ENCODE peak calls at places on chromosomes 13 and 19, in seven cellular contexts. W is activated gamma-delta T cell treated with Interleukin-2 at 50 U/mL for 16 hours; G is testis; V is stimulated activated CD8-positive, alpha-beta memory T cell treated with anti-CD3 and anti-CD28 coated beads, Interleukin-2, amount 100 ng/mL, for 1 hour; K is LHCN-M2; B is BE2C; T is ELR. C is an unnamed sample.

GRCh38 chr13:111131610-111132009 is 16.5 kb downstream of the ARHGEF7 start:
- DNase-seq in W (no peak), T (no peak), B (no peak), K (no peak), G (no peak), V (no peak), C (no peak)

GRCh38 chr13:113835461-113836274 is 28.2 kb downstream of the GAS6 start:
- DNase-seq in T (peak; percentile 64), B (no peak), G (no peak), K (peak; percentile 79), W (no peak), V (no peak), C (peak; percentile 55)

GRCh38 chr13:60467098-60467497 is 70.1 kb downstream of the TDRD3 start:
- DNase-seq in V (no peak), K (no peak), B (no peak), W (no peak), G (no peak), T (no peak), C (no peak)

GRCh38 chr19:49125025-49125731 is 5.8 kb downstream of the PPFIA3 start:
- DNase-seq in V (no peak), B (no peak), G (no peak), K (no peak), T (no peak), W (no peak), C (no peak)

GRCh38 chr13:42396901-42397670 is 125.1 kb downstream of the AKAP11 start:
- DNase-seq in B (no peak), T (no peak), W (no peak), G (no peak), K (peak; percentile 25), V (no peak), C (no peak)

GRCh38 chr13:98422046-98422445 is 154.9 kb downstream of the STK24 start:
- DNase-seq in G (no peak), K (no peak), T (no peak), W (no peak), B (no peak), V (no peak), C (no peak)

GRCh38 chr13:45820106-45820838 is 31.3 kb downstream of the SIAH3 start:
- DNase-seq in G (no peak), W (no peak), T (no peak), B (no peak), K (no peak), V (no peak), C (no peak)

GRCh38 chr13:38417727-38418126 is 68.1 kb downstream of the UFM1 start:
- DNase-seq in B (peak; percentile 8), G (no peak), V (no peak), W (no peak), T (peak; percentile 61), K (peak; percentile 49), C (no peak)

GRCh38 chr19:30408734-30409301 is 36.6 kb downstream of the ZNF536 start:
- DNase-seq in W (no peak), K (no peak), T (no peak), B (no peak), G (no peak), V (no peak), C (no peak)

GRCh38 chr19:29643361-29643935 is 21.8 kb upstream of the PLEKHF1 start:
- DNase-seq in V (no peak), G (no peak), K (no peak), W (no peak), T (no peak), B (no peak), C (no peak)

GRCh38 chr13:31747271-31747670 is 7.9 kb downstream of the RXFP2 start:
- DNase-seq in G (no peak), W (no peak), K (no peak), V (no peak), T (no peak), B (no peak), C (no peak)

GRCh38 chr19:2079076-2079864 is 16.9 kb downstream of the MOB3A start:
- DNase-seq in V (no peak), B (no peak), K (no peak), T (no peak), W (no peak), G (no peak), C (no peak)

GRCh38 chr19:16261584-16262370 is 62.8 kb upstream of the KLF2 start:
- DNase-seq in B (no peak), G (no peak), W (no peak), K (no peak), V (no peak), T (no peak), C (no peak)

GRCh38 chr19:55070755-55071502 is 4.7 kb upstream of the EPS8L1 start:
- DNase-seq in W (no peak), B (no peak), G (no peak), T (peak; percentile 72), K (peak; percentile 93), V (no peak), C (peak; percentile 66)

GRCh38 chr13:78604782-78605611 is 1.6 kb upstream of the POU4F1 start:
- DNase-seq in K (no peak), G (no peak), T (peak; percentile 64), W (no peak), B (peak; percentile 64), V (no peak), C (no peak)

GRCh38 chr13:46620029-46620428 is 67.1 kb downstream of the LRCH1 start:
- DNase-seq in B (no peak), G (no peak), V (no peak), W (no peak), T (no peak), K (no peak), C (no peak)

GRCh38 chr19:29583196-29584006 is 22.7 kb upstream of the POP4 start:
- DNase-seq in G (no peak), T (peak; percentile 71), V (no peak), B (no peak), K (peak; percentile 79), W (no peak), C (no peak)